ENCODE peak calls at places on chromosomes 6 and 20, in ten cellular contexts. One of them, this sample, is unnamed.

GRCh38 chr6:78614961-78615360 is 252.4 kb upstream of the IRAK1BP1 start:
- DNase-seq in MM.1S: no peak
- DNase-seq in stimulated activated CD8-positive, alpha-beta memory T cell treated with anti-CD3 and anti-CD28 coated beads, Interleukin-12 subunit alpha, Interleukin-12 subunit beta, amount 100 ng/mL, for 1 hour: no peak
- DNase-seq in heart right ventricle: no peak
- DNase-seq in HT1080: no peak
- DNase-seq in activated naive CD8-positive, alpha-beta T cell treated with anti-CD3 and anti-CD28 coated beads, Interleukin-2, amount 50 U/mL, for 24 hours: no peak
- DNase-seq in mucosa of descending colon: no peak
- DNase-seq in lung microvascular endothelial cell: no peak
- DNase-seq in T47D: no peak
- DNase-seq in RCC 7860: no peak
- DNase-seq in this sample: no peak

GRCh38 chr20:3406481-3407425 is 716 bp downstream of the DNAAF9 start:
- DNase-seq in MM.1S: no peak
- DNase-seq in stimulated activated CD8-positive, alpha-beta memory T cell treated with anti-CD3 and anti-CD28 coated beads, Interleukin-12 subunit alpha, Interleukin-12 subunit beta, amount 100 ng/mL, for 1 hour: no peak
- DNase-seq in heart right ventricle: no peak
- DNase-seq in HT1080: peak
- DNase-seq in activated naive CD8-positive, alpha-beta T cell treated with anti-CD3 and anti-CD28 coated beads, Interleukin-2, amount 50 U/mL, for 24 hours: no peak
- DNase-seq in mucosa of descending colon: no peak
- DNase-seq in lung microvascular endothelial cell: peak
- DNase-seq in T47D: peak
- DNase-seq in RCC 7860: no peak
- DNase-seq in this sample: peak

GRCh38 chr6:90160013-90160412 is 136.6 kb downstream of the BACH2 start:
- DNase-seq in MM.1S: no peak
- DNase-seq in stimulated activated CD8-positive, alpha-beta memory T cell treated with anti-CD3 and anti-CD28 coated beads, Interleukin-12 subunit alpha, Interleukin-12 subunit beta, amount 100 ng/mL, for 1 hour: no peak
- DNase-seq in heart right ventricle: no peak
- DNase-seq in HT1080: no peak
- DNase-seq in activated naive CD8-positive, alpha-beta T cell treated with anti-CD3 and anti-CD28 coated beads, Interleukin-2, amount 50 U/mL, for 24 hours: no peak
- DNase-seq in mucosa of descending colon: no peak
- DNase-seq in lung microvascular endothelial cell: no peak
- DNase-seq in T47D: no peak
- DNase-seq in RCC 7860: no peak
- DNase-seq in this sample: no peak

GRCh38 chr6:1601616-1602355 is 7.9 kb upstream of the FOXC1 start:
- DNase-seq in MM.1S: no peak
- DNase-seq in stimulated activated CD8-positive, alpha-beta memory T cell treated with anti-CD3 and anti-CD28 coated beads, Interleukin-12 subunit alpha, Interleukin-12 subunit beta, amount 100 ng/mL, for 1 hour: no peak
- DNase-seq in heart right ventricle: no peak
- DNase-seq in HT1080: no peak
- DNase-seq in activated naive CD8-positive, alpha-beta T cell treated with anti-CD3 and anti-CD28 coated beads, Interleukin-2, amount 50 U/mL, for 24 hours: no peak
- DNase-seq in mucosa of descending colon: no peak
- DNase-seq in lung microvascular endothelial cell: no peak
- DNase-seq in T47D: no peak
- DNase-seq in RCC 7860: no peak
- DNase-seq in this sample: no peak

GRCh38 chr6:33696538-33697518 is 14.7 kb downstream of the UQCC2 start:
- DNase-seq in MM.1S: no peak
- DNase-seq in stimulated activated CD8-positive, alpha-beta memory T cell treated with anti-CD3 and anti-CD28 coated beads, Interleukin-12 subunit alpha, Interleukin-12 subunit beta, amount 100 ng/mL, for 1 hour: no peak
- DNase-seq in heart right ventricle: peak
- DNase-seq in HT1080: peak
- DNase-seq in activated naive CD8-positive, alpha-beta T cell treated with anti-CD3 and anti-CD28 coated beads, Interleukin-2, amount 50 U/mL, for 24 hours: no peak
- DNase-seq in mucosa of descending colon: no peak
- DNase-seq in lung microvascular endothelial cell: peak
- DNase-seq in T47D: no peak
- DNase-seq in RCC 7860: no peak
- DNase-seq in this sample: no peak

GRCh38 chr6:111207141-111207858 is 120.0 kb downstream of the SLC16A10 start:
- DNase-seq in MM.1S: no peak
- DNase-seq in stimulated activated CD8-positive, alpha-beta memory T cell treated with anti-CD3 and anti-CD28 coated beads, Interleukin-12 subunit alpha, Interleukin-12 subunit beta, amount 100 ng/mL, for 1 hour: no peak
- DNase-seq in heart right ventricle: no peak
- DNase-seq in HT1080: peak
- DNase-seq in activated naive CD8-positive, alpha-beta T cell treated with anti-CD3 and anti-CD28 coated beads, Interleukin-2, amount 50 U/mL, for 24 hours: no peak
- DNase-seq in mucosa of descending colon: no peak
- DNase-seq in lung microvascular endothelial cell: no peak
- DNase-seq in T47D: no peak
- DNase-seq in RCC 7860: no peak
- DNase-seq in this sample: peak

GRCh38 chr20:433300-433975 is 25.3 kb downstream of the RBCK1 start:
- DNase-seq in MM.1S: no peak
- DNase-seq in stimulated activated CD8-positive, alpha-beta memory T cell treated with anti-CD3 and anti-CD28 coated beads, Interleukin-12 subunit alpha, Interleukin-12 subunit beta, amount 100 ng/mL, for 1 hour: peak
- DNase-seq in heart right ventricle: no peak
- DNase-seq in HT1080: peak
- DNase-seq in activated naive CD8-positive, alpha-beta T cell treated with anti-CD3 and anti-CD28 coated beads, Interleukin-2, amount 50 U/mL, for 24 hours: peak
- DNase-seq in mucosa of descending colon: no peak
- DNase-seq in lung microvascular endothelial cell: no peak
- DNase-seq in T47D: no peak
- DNase-seq in RCC 7860: peak
- DNase-seq in this sample: no peak

GRCh38 chr20:35302421-35303335 is 10.5 kb upstream of the FAM83C start:
- DNase-seq in MM.1S: no peak
- DNase-seq in stimulated activated CD8-positive, alpha-beta memory T cell treated with anti-CD3 and anti-CD28 coated beads, Interleukin-12 subunit alpha, Interleukin-12 subunit beta, amount 100 ng/mL, for 1 hour: no peak
- DNase-seq in heart right ventricle: no peak
- DNase-seq in HT1080: peak
- DNase-seq in activated naive CD8-positive, alpha-beta T cell treated with anti-CD3 and anti-CD28 coated beads, Interleukin-2, amount 50 U/mL, for 24 hours: no peak
- DNase-seq in mucosa of descending colon: no peak
- DNase-seq in lung microvascular endothelial cell: peak
- DNase-seq in T47D: no peak
- DNase-seq in RCC 7860: peak
- DNase-seq in this sample: no peak

GRCh38 chr6:46772754-46773153 is 20.4 kb upstream of the MEP1A start:
- DNase-seq in MM.1S: no peak
- DNase-seq in stimulated activated CD8-positive, alpha-beta memory T cell treated with anti-CD3 and anti-CD28 coated beads, Interleukin-12 subunit alpha, Interleukin-12 subunit beta, amount 100 ng/mL, for 1 hour: no peak
- DNase-seq in heart right ventricle: no peak
- DNase-seq in HT1080: no peak
- DNase-seq in activated naive CD8-positive, alpha-beta T cell treated with anti-CD3 and anti-CD28 coated beads, Interleukin-2, amount 50 U/mL, for 24 hours: no peak
- DNase-seq in mucosa of descending colon: no peak
- DNase-seq in lung microvascular endothelial cell: no peak
- DNase-seq in T47D: no peak
- DNase-seq in RCC 7860: no peak
- DNase-seq in this sample: peak

GRCh38 chr6:54010340-54011276 is 100.6 kb upstream of the MLIP start:
- DNase-seq in MM.1S: peak
- DNase-seq in stimulated activated CD8-positive, alpha-beta memory T cell treated with anti-CD3 and anti-CD28 coated beads, Interleukin-12 subunit alpha, Interleukin-12 subunit beta, amount 100 ng/mL, for 1 hour: no peak
- DNase-seq in heart right ventricle: no peak
- DNase-seq in HT1080: no peak
- DNase-seq in activated naive CD8-positive, alpha-beta T cell treated with anti-CD3 and anti-CD28 coated beads, Interleukin-2, amount 50 U/mL, for 24 hours: no peak
- DNase-seq in mucosa of descending colon: no peak
- DNase-seq in lung microvascular endothelial cell: no peak
- DNase-seq in T47D: no peak
- DNase-seq in RCC 7860: no peak
- DNase-seq in this sample: no peak

GRCh38 chr6:21377356-21377755 is 216.2 kb upstream of the SOX4 start:
- DNase-seq in MM.1S: no peak
- DNase-seq in stimulated activated CD8-positive, alpha-beta memory T cell treated with anti-CD3 and anti-CD28 coated beads, Interleukin-12 subunit alpha, Interleukin-12 subunit beta, amount 100 ng/mL, for 1 hour: no peak
- DNase-seq in heart right ventricle: no peak
- DNase-seq in HT1080: no peak
- DNase-seq in activated naive CD8-positive, alpha-beta T cell treated with anti-CD3 and anti-CD28 coated beads, Interleukin-2, amount 50 U/mL, for 24 hours: no peak
- DNase-seq in mucosa of descending colon: no peak
- DNase-seq in lung microvascular endothelial cell: no peak
- DNase-seq in T47D: no peak
- DNase-seq in RCC 7860: no peak
- DNase-seq in this sample: peak

GRCh38 chr6:166305562-166306117 is 2.6 kb downstream of the PRR18 start:
- DNase-seq in MM.1S: no peak
- DNase-seq in stimulated activated CD8-positive, alpha-beta memory T cell treated with anti-CD3 and anti-CD28 coated beads, Interleukin-12 subunit alpha, Interleukin-12 subunit beta, amount 100 ng/mL, for 1 hour: no peak
- DNase-seq in heart right ventricle: no peak
- DNase-seq in HT1080: no peak
- DNase-seq in activated naive CD8-positive, alpha-beta T cell treated with anti-CD3 and anti-CD28 coated beads, Interleukin-2, amount 50 U/mL, for 24 hours: no peak
- DNase-seq in mucosa of descending colon: no peak
- DNase-seq in lung microvascular endothelial cell: no peak
- DNase-seq in T47D: no peak
- DNase-seq in RCC 7860: no peak
- DNase-seq in this sample: no peak

GRCh38 chr6:39984051-39984450 is 49.8 kb upstream of the MOCS1 start:
- DNase-seq in MM.1S: no peak
- DNase-seq in stimulated activated CD8-positive, alpha-beta memory T cell treated with anti-CD3 and anti-CD28 coated beads, Interleukin-12 subunit alpha, Interleukin-12 subunit beta, amount 100 ng/mL, for 1 hour: no peak
- DNase-seq in heart right ventricle: no peak
- DNase-seq in HT1080: no peak
- DNase-seq in activated naive CD8-positive, alpha-beta T cell treated with anti-CD3 and anti-CD28 coated beads, Interleukin-2, amount 50 U/mL, for 24 hours: no peak
- DNase-seq in mucosa of descending colon: no peak
- DNase-seq in lung microvascular endothelial cell: no peak
- DNase-seq in T47D: no peak
- DNase-seq in RCC 7860: no peak
- DNase-seq in this sample: no peak

GRCh38 chr6:104689551-104690205 is 170.0 kb downstream of the HACE1 start:
- DNase-seq in MM.1S: no peak
- DNase-seq in stimulated activated CD8-positive, alpha-beta memory T cell treated with anti-CD3 and anti-CD28 coated beads, Interleukin-12 subunit alpha, Interleukin-12 subunit beta, amount 100 ng/mL, for 1 hour: no peak
- DNase-seq in heart right ventricle: no peak
- DNase-seq in HT1080: peak
- DNase-seq in activated naive CD8-positive, alpha-beta T cell treated with anti-CD3 and anti-CD28 coated beads, Interleukin-2, amount 50 U/mL, for 24 hours: no peak
- DNase-seq in mucosa of descending colon: no peak
- DNase-seq in lung microvascular endothelial cell: peak
- DNase-seq in T47D: no peak
- DNase-seq in RCC 7860: peak
- DNase-seq in this sample: peak

GRCh38 chr20:23749746-23750145 is 989 bp downstream of the CST1 start:
- DNase-seq in MM.1S: no peak
- DNase-seq in stimulated activated CD8-positive, alpha-beta memory T cell treated with anti-CD3 and anti-CD28 coated beads, Interleukin-12 subunit alpha, Interleukin-12 subunit beta, amount 100 ng/mL, for 1 hour: no peak
- DNase-seq in heart right ventricle: no peak
- DNase-seq in HT1080: no peak
- DNase-seq in activated naive CD8-positive, alpha-beta T cell treated with anti-CD3 and anti-CD28 coated beads, Interleukin-2, amount 50 U/mL, for 24 hours: no peak
- DNase-seq in mucosa of descending colon: no peak
- DNase-seq in lung microvascular endothelial cell: no peak
- DNase-seq in T47D: no peak
- DNase-seq in RCC 7860: no peak
- DNase-seq in this sample: no peak

GRCh38 chr6:28429781-28430180 is 13.5 kb downstream of the ZSCAN23 start:
- DNase-seq in MM.1S: no peak
- DNase-seq in stimulated activated CD8-positive, alpha-beta memory T cell treated with anti-CD3 and anti-CD28 coated beads, Interleukin-12 subunit alpha, Interleukin-12 subunit beta, amount 100 ng/mL, for 1 hour: no peak
- DNase-seq in heart right ventricle: no peak
- DNase-seq in HT1080: no peak
- DNase-seq in activated naive CD8-positive, alpha-beta T cell treated with anti-CD3 and anti-CD28 coated beads, Interleukin-2, amount 50 U/mL, for 24 hours: no peak
- DNase-seq in mucosa of descending colon: no peak
- DNase-seq in lung microvascular endothelial cell: no peak
- DNase-seq in T47D: no peak
- DNase-seq in RCC 7860: no peak
- DNase-seq in this sample: no peak

GRCh38 chr6:26401987-26402658 is at the start of gene BTN3A1:
- DNase-seq in MM.1S: peak
- DNase-seq in stimulated activated CD8-positive, alpha-beta memory T cell treated with anti-CD3 and anti-CD28 coated beads, Interleukin-12 subunit alpha, Interleukin-12 subunit beta, amount 100 ng/mL, for 1 hour: peak
- DNase-seq in heart right ventricle: peak
- DNase-seq in HT1080: peak
- DNase-seq in activated naive CD8-positive, alpha-beta T cell treated with anti-CD3 and anti-CD28 coated beads, Interleukin-2, amount 50 U/mL, for 24 hours: peak
- DNase-seq in mucosa of descending colon: peak
- DNase-seq in lung microvascular endothelial cell: peak
- DNase-seq in T47D: peak
- DNase-seq in RCC 7860: peak
- DNase-seq in this sample: peak

GRCh38 chr20:37345339-37346231 is at the start of gene SRC:
- DNase-seq in MM.1S: no peak
- DNase-seq in stimulated activated CD8-positive, alpha-beta memory T cell treated with anti-CD3 and anti-CD28 coated beads, Interleukin-12 subunit alpha, Interleukin-12 subunit beta, amount 100 ng/mL, for 1 hour: peak
- DNase-seq in heart right ventricle: peak
- DNase-seq in HT1080: peak
- DNase-seq in activated naive CD8-positive, alpha-beta T cell treated with anti-CD3 and anti-CD28 coated beads, Interleukin-2, amount 50 U/mL, for 24 hours: peak
- DNase-seq in mucosa of descending colon: peak
- DNase-seq in lung microvascular endothelial cell: peak
- DNase-seq in T47D: peak
- DNase-seq in RCC 7860: peak
- DNase-seq in this sample: peak

GRCh38 chr6:136108591-136108990 is 141.5 kb downstream of the MTFR2 start:
- DNase-seq in MM.1S: no peak
- DNase-seq in stimulated activated CD8-positive, alpha-beta memory T cell treated with anti-CD3 and anti-CD28 coated beads, Interleukin-12 subunit alpha, Interleukin-12 subunit beta, amount 100 ng/mL, for 1 hour: no peak
- DNase-seq in heart right ventricle: no peak
- DNase-seq in HT1080: no peak
- DNase-seq in activated naive CD8-positive, alpha-beta T cell treated with anti-CD3 and anti-CD28 coated beads, Interleukin-2, amount 50 U/mL, for 24 hours: no peak
- DNase-seq in mucosa of descending colon: no peak
- DNase-seq in lung microvascular endothelial cell: peak
- DNase-seq in T47D: no peak
- DNase-seq in RCC 7860: no peak
- DNase-seq in this sample: no peak

GRCh38 chr6:147161974-147162495 is 42.2 kb upstream of the STXBP5 start:
- DNase-seq in MM.1S: no peak
- DNase-seq in stimulated activated CD8-positive, alpha-beta memory T cell treated with anti-CD3 and anti-CD28 coated beads, Interleukin-12 subunit alpha, Interleukin-12 subunit beta, amount 100 ng/mL, for 1 hour: no peak
- DNase-seq in heart right ventricle: no peak
- DNase-seq in HT1080: peak
- DNase-seq in activated naive CD8-positive, alpha-beta T cell treated with anti-CD3 and anti-CD28 coated beads, Interleukin-2, amount 50 U/mL, for 24 hours: no peak
- DNase-seq in mucosa of descending colon: no peak
- DNase-seq in lung microvascular endothelial cell: peak
- DNase-seq in T47D: no peak
- DNase-seq in RCC 7860: no peak
- DNase-seq in this sample: no peak

GRCh38 chr6:119027465-119027864 is 51.0 kb downstream of the FAM184A start:
- DNase-seq in MM.1S: no peak
- DNase-seq in stimulated activated CD8-positive, alpha-beta memory T cell treated with anti-CD3 and anti-CD28 coated beads, Interleukin-12 subunit alpha, Interleukin-12 subunit beta, amount 100 ng/mL, for 1 hour: no peak
- DNase-seq in heart right ventricle: no peak
- DNase-seq in HT1080: no peak
- DNase-seq in activated naive CD8-positive, alpha-beta T cell treated with anti-CD3 and anti-CD28 coated beads, Interleukin-2, amount 50 U/mL, for 24 hours: no peak
- DNase-seq in mucosa of descending colon: no peak
- DNase-seq in lung microvascular endothelial cell: no peak
- DNase-seq in T47D: peak
- DNase-seq in RCC 7860: no peak
- DNase-seq in this sample: peak

GRCh38 chr6:136962661-136963060 is 40.6 kb downstream of the SLC35D3 start:
- DNase-seq in MM.1S: no peak
- DNase-seq in stimulated activated CD8-positive, alpha-beta memory T cell treated with anti-CD3 and anti-CD28 coated beads, Interleukin-12 subunit alpha, Interleukin-12 subunit beta, amount 100 ng/mL, for 1 hour: no peak
- DNase-seq in heart right ventricle: no peak
- DNase-seq in HT1080: no peak
- DNase-seq in activated naive CD8-positive, alpha-beta T cell treated with anti-CD3 and anti-CD28 coated beads, Interleukin-2, amount 50 U/mL, for 24 hours: no peak
- DNase-seq in mucosa of descending colon: no peak
- DNase-seq in lung microvascular endothelial cell: peak
- DNase-seq in T47D: no peak
- DNase-seq in RCC 7860: no peak
- DNase-seq in this sample: peak

GRCh38 chr6:71171478-71172070 is 117.0 kb upstream of the OGFRL1 start:
- DNase-seq in MM.1S: no peak
- DNase-seq in stimulated activated CD8-positive, alpha-beta memory T cell treated with anti-CD3 and anti-CD28 coated beads, Interleukin-12 subunit alpha, Interleukin-12 subunit beta, amount 100 ng/mL, for 1 hour: no peak
- DNase-seq in heart right ventricle: no peak
- DNase-seq in HT1080: no peak
- DNase-seq in activated naive CD8-positive, alpha-beta T cell treated with anti-CD3 and anti-CD28 coated beads, Interleukin-2, amount 50 U/mL, for 24 hours: no peak
- DNase-seq in mucosa of descending colon: no peak
- DNase-seq in lung microvascular endothelial cell: no peak
- DNase-seq in T47D: no peak
- DNase-seq in RCC 7860: no peak
- DNase-seq in this sample: no peak

This sample was measured in mesendoderm.